ENCODE peak calls at places on chromosomes 6 and 20, in four cellular contexts. H is HepG2, X is HCT116, F is K562. A is an unnamed sample.

GRCh38 chr20:64234291-64234791 is 21.2 kb upstream of the PCMTD2 start:
- DNase-seq in H (no peak), X (no peak), F (no peak), A (no peak)

GRCh38 chr6:53573299-53573698 is 28.4 kb upstream of the GCLC start:
- DNase-seq in X (no peak), H (no peak), F (peak; percentile 46), A (no peak)

GRCh38 chr6:46735720-46736031 is 501 bp upstream of the PLA2G7 start:
- DNase-seq in F (no peak), X (no peak), H (no peak), A (no peak)

GRCh38 chr20:23920936-23921335 is 41.4 kb upstream of the CST5 start:
- DNase-seq in F (no peak), X (no peak), H (no peak), A (no peak)

GRCh38 chr6:99587792-99588191 is 18.8 kb upstream of the PRDM13 start:
- DNase-seq in X (no peak), H (no peak), F (no peak), A (no peak)

GRCh38 chr6:29647927-29648642 is 8.8 kb upstream of the MOG start:
- DNase-seq in F (no peak), H (peak; percentile 39), X (peak; percentile 48), A (no peak)

GRCh38 chr6:75381878-75382633 is 97.5 kb upstream of the TMEM30A start:
- DNase-seq in H (no peak), X (no peak), F (no peak), A (no peak)

GRCh38 chr6:45969026-45969425 is 46.6 kb downstream of the CLIC5 start:
- DNase-seq in H (no peak), X (no peak), F (no peak), A (no peak)

GRCh38 chr20:62235001-62235776 is 3.1 kb upstream of the OSBPL2 start:
- DNase-seq in F (no peak), X (no peak), H (no peak), A (no peak)

GRCh38 chr6:168244961-168245551 is 74.5 kb downstream of the DACT2 start:
- DNase-seq in X (no peak), F (no peak), H (peak; percentile 96), A (no peak)

GRCh38 chr6:41783106-41783780 is 2.7 kb downstream of the PRICKLE4 start:
- DNase-seq in H (no peak), X (no peak), F (no peak), A (no peak)

GRCh38 chr6:133590814-133591213 is 298.1 kb upstream of the TCF21 start:
- DNase-seq in H (no peak), X (no peak), F (no peak), A (no peak)

GRCh38 chr20:58514321-58515239 is 619 bp downstream of the APCDD1L start:
- DNase-seq in H (no peak), F (no peak), X (no peak), A (no peak)

GRCh38 chr6:28864321-28864923 is 59.4 kb downstream of the TRIM27 start:
- DNase-seq in F (no peak), H (no peak), X (no peak), A (no peak)

GRCh38 chr6:28486533-28486932 is 29.1 kb downstream of the GPX6 start:
- DNase-seq in H (no peak), X (no peak), F (no peak), A (no peak)

GRCh38 chr6:22149081-22149480 is 147.8 kb downstream of the PRL start:
- DNase-seq in F (no peak), H (no peak), X (no peak), A (no peak)

GRCh38 chr20:4192378-4193048 is 177.2 kb upstream of the RNF24 start:
- DNase-seq in X (no peak), F (peak; percentile 87), H (no peak), A (no peak)

GRCh38 chr6:41022294-41022693 is 16.7 kb downstream of the UNC5CL start:
- DNase-seq in X (no peak), F (no peak), H (no peak), A (no peak)

GRCh38 chr6:162264581-162264980 is 463.0 kb downstream of the PRKN start:
- DNase-seq in H (no peak), F (no peak), X (no peak), A (no peak)

GRCh38 chr6:53734473-53735299 is 60.1 kb upstream of the LRRC1 start:
- DNase-seq in X (peak; percentile 92), H (peak; percentile 31), F (no peak), A (peak; percentile 92)

GRCh38 chr20:3854462-3854870 is 7.8 kb downstream of the MAVS start:
- DNase-seq in H (peak; percentile 70), X (no peak), F (peak; percentile 1), A (no peak)

GRCh38 chr6:54037277-54037779 is 73.9 kb upstream of the MLIP start:
- DNase-seq in X (no peak), F (no peak), H (peak; percentile 70), A (no peak)

GRCh38 chr6:63295553-63295952 is 24.2 kb downstream of the LGSN start:
- DNase-seq in H (no peak), F (no peak), X (no peak), A (no peak)

GRCh38 chr6:80143312-80143960 is 37.0 kb downstream of the BCKDHB start:
- DNase-seq in X (peak; percentile 67), F (no peak), H (no peak), A (no peak)

GRCh38 chr6:24313477-24314141 is 44.2 kb downstream of the DCDC2 start:
- DNase-seq in F (no peak), X (no peak), H (peak; percentile 93), A (no peak)

GRCh38 chr6:56677559-56677958 is 34.9 kb upstream of the DST start:
- DNase-seq in H (no peak), X (no peak), F (no peak), A (no peak)

GRCh38 chr6:16735014-16735413 is 26.2 kb downstream of the ATXN1 start:
- DNase-seq in H (no peak), F (no peak), X (no peak), A (no peak)

GRCh38 chr6:16736856-16737255 is 24.4 kb downstream of the ATXN1 start:
- DNase-seq in X (no peak), H (peak; percentile 42), F (no peak), A (no peak)

GRCh38 chr6:16737389-16737788 is 23.9 kb downstream of the ATXN1 start:
- DNase-seq in H (no peak), F (no peak), X (no peak), A (no peak)

GRCh38 chr6:16739329-16739801 is 21.9 kb downstream of the ATXN1 start:
- DNase-seq in H (peak; percentile 29), X (no peak), F (no peak), A (no peak)

GRCh38 chr6:16737926-16738325 is 23.3 kb downstream of the ATXN1 start:
- DNase-seq in F (no peak), H (no peak), X (no peak), A (no peak)
- H3K27ac ChIP-seq in F (no peak overlapping the region), H (no peak overlapping the region), X (no peak overlapping the region), A (peak overlapping the region; percentile 86)

GRCh38 chr6:31246051-31246495 is 25.8 kb downstream of the HLA-C start:
- DNase-seq in F (no peak), H (peak; percentile 68), X (peak; percentile 59), A (peak; percentile 67)
- TF ChIP-seq TCF7L2 in F (no peak), H (no peak), X (no peak), A (no peak)

GRCh38 chr20:42706762-42707161 is 482.9 kb downstream of the PTPRT start:
- DNase-seq in H (no peak), F (no peak), X (no peak), A (no peak)

GRCh38 chr20:42701948-42702347 is 487.8 kb downstream of the PTPRT start:
- DNase-seq in F (no peak), X (no peak), H (peak; percentile 16), A (no peak)

GRCh38 chr20:42703744-42704143 is 486.0 kb downstream of the PTPRT start:
- DNase-seq in F (no peak), X (no peak), H (no peak), A (no peak)

GRCh38 chr20:42708261-42708660 is 481.4 kb downstream of the PTPRT start:
- DNase-seq in X (no peak), H (no peak), F (no peak), A (no peak)

DNA sequence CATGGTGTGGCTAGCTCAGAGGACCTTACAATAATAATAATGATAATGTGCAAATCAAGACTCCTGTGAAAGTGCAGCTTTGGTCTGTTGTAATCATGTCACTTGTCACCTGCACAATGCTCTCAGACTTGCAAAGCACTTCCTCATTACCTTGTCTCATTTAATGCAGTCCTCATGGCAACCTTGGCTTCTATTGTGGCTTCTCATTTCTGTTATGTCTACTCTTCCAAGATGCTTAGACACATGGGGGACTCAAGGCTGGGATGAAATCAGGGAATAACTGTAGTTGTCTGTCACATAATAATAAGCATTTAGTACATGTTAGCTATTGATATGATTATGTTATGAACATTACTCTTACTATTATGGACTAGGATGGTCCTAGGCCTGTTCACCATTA is 484.2 kb downstream of the PTPRT start:
- DNase-seq in H (no peak), X (no peak), F (no peak), A (no peak)
- TF ChIP-seq REST in H (no peak), X (no peak), F (no peak), A (no peak)

GRCh38 chr6:137696765-137697164 is 170.3 kb upstream of the TNFAIP3 start:
- DNase-seq in H (no peak), F (no peak), X (no peak), A (no peak)

GRCh38 chr6:137697267-137697938 is 169.7 kb upstream of the TNFAIP3 start:
- DNase-seq in F (no peak), H (peak; percentile 94), X (no peak), A (no peak)

GRCh38 chr6:137700751-137701477 is 166.1 kb upstream of the TNFAIP3 start:
- DNase-seq in F (no peak), X (no peak), H (peak; percentile 53), A (no peak)

GRCh38 chr6:137698636-137699035 is 168.4 kb upstream of the TNFAIP3 start:
- DNase-seq in F (no peak), X (no peak), H (no peak), A (no peak)

DNA sequence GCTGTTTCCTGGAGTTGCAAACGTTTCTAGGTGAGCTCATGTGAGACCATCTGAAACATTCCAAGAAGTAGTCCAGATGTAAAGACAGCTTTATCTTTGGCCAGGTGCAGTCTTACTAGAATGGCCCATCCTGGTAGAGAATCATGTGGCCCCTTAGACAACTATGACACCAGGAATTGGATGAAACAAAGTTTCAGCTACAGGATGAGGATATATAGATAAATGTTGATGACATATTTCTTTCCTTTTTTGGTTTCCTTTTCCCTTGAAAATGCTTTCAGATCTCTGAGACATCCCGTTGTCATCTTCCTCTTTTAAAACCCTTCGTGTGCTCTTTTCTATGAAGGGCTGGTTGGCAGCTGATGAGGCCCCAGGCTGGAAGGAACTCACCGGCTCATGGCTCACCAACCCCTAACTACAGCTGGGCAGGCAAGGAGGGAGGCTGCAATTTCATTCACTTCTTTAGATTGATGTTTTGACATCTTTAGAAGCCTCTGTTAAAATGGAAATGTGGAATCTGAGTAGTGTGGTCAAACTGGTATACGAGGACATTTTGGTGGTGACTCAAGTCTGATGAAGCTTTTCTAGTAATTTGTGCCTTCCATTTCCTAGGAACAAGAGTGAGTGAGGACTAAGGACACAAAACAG is 167.9 kb upstream of the TNFAIP3 start:
- DNase-seq in X (no peak), F (no peak), H (no peak), A (no peak)
- H3K27ac ChIP-seq in X (no peak overlapping the region), F (no peak overlapping the region), H (no peak overlapping the region), A (no peak overlapping the region)

DNA sequence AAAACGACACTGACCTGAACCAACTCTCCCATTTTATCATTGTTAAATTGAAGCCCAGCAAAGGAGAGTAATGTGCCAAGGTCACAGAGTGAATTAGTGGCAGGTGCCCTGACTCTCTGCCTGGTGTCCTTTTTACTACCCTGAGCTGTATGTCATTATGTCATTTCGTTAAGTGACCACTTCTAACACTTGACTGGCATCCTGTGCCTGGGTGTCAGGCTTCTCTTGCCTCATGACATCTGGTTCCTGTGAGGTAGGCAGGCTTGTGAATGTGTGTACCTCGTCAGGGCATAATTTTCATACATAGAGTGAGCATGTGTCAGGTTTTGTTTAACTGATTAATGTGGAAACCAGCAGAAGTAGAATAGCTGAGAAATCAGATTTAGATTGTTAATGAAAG is 48.6 kb downstream of the RALY start:
- DNase-seq in H (no peak), F (no peak), X (no peak), A (no peak)
- TF ChIP-seq TCF7L2 in H (no peak), F (no peak), X (no peak), A (no peak)

A was measured in Panc1.